ENCODE peak calls at places on chromosomes 12 and 14, in eight cellular contexts. D is astrocyte of the cerebellum, G is nephron progenitor cell, P is AG09319, R is lung, C is HFF-Myc, S is cardiac muscle cell, M is WTC11. N is an unnamed sample.

GRCh38 chr12:21500786-21501257 is 613 bp downstream of the RECQL start:
- DNase-seq in D (no peak), G (no peak), P (no peak), R (no peak), C (no peak), S (no peak), M (no peak), N (no peak)

GRCh38 chr12:57240069-57240921 is 10.7 kb downstream of the STAC3 start:
- DNase-seq in D (no peak), G (no peak), P (no peak), R (no peak), C (no peak), S (peak), M (peak), N (peak)

GRCh38 chr12:72191761-72192160 is 80.4 kb upstream of the TRHDE start:
- DNase-seq in D (no peak), G (no peak), P (no peak), R (no peak), C (no peak), S (no peak), M (no peak), N (no peak)

GRCh38 chr14:36663404-36664321 is 2.0 kb downstream of the PAX9 start:
- DNase-seq in D (no peak), G (peak), P (no peak), R (no peak), C (no peak), S (no peak), M (peak), N (no peak)

GRCh38 chr14:88706425-88706824 is 86.3 kb downstream of the EML5 start:
- DNase-seq in D (no peak), G (no peak), P (no peak), R (no peak), C (no peak), S (no peak), M (no peak), N (no peak)

GRCh38 chr12:10031771-10032175 is 1.3 kb downstream of the CLEC9A start:
- DNase-seq in D (peak), G (no peak), P (peak), R (no peak), C (peak), S (no peak), M (no peak), N (no peak)

GRCh38 chr14:58730793-58731464 is 93.2 kb downstream of the DACT1 start:
- DNase-seq in D (no peak), G (no peak), P (no peak), R (no peak), C (no peak), S (no peak), M (no peak), N (no peak)

GRCh38 chr12:124111006-124111405 is 138.0 kb downstream of the ZNF664 start:
- DNase-seq in D (no peak), G (no peak), P (no peak), R (no peak), C (no peak), S (no peak), M (no peak), N (no peak)

GRCh38 chr14:105087963-105088811 is 23.0 kb upstream of the GPR132 start:
- DNase-seq in D (no peak), G (peak), P (no peak), R (peak), C (no peak), S (peak), M (peak), N (peak)

GRCh38 chr12:68089101-68089500 is 70.4 kb downstream of the IFNG start:
- DNase-seq in D (no peak), G (no peak), P (no peak), R (no peak), C (no peak), S (no peak), M (no peak), N (no peak)

GRCh38 chr14:37787879-37788494 is 192.6 kb downstream of the TTC6 start:
- DNase-seq in D (no peak), G (no peak), P (no peak), R (no peak), C (no peak), S (no peak), M (no peak), N (no peak)

GRCh38 chr14:74951443-74952194 is 3.8 kb downstream of the PGF start:
- DNase-seq in D (no peak), G (no peak), P (no peak), R (no peak), C (no peak), S (no peak), M (no peak), N (no peak)

GRCh38 chr12:26838888-26839416 is 6.0 kb upstream of the ITPR2 start:
- DNase-seq in D (no peak), G (no peak), P (no peak), R (no peak), C (no peak), S (no peak), M (no peak), N (no peak)

GRCh38 chr12:63400746-63401145 is 249.7 kb upstream of the AVPR1A start:
- DNase-seq in D (no peak), G (no peak), P (no peak), R (no peak), C (peak), S (no peak), M (no peak), N (no peak)

GRCh38 chr14:99395904-99396530 is 84.6 kb downstream of the SETD3 start:
- DNase-seq in D (peak), G (no peak), P (no peak), R (no peak), C (no peak), S (no peak), M (no peak), N (no peak)

GRCh38 chr14:30855345-30856037 is 18.9 kb upstream of the COCH start:
- DNase-seq in D (no peak), G (no peak), P (no peak), R (no peak), C (no peak), S (no peak), M (no peak), N (no peak)

GRCh38 chr12:87270894-87271293 is 758.3 kb downstream of the C12orf50 start:
- DNase-seq in D (no peak), G (no peak), P (no peak), R (no peak), C (no peak), S (no peak), M (no peak), N (no peak)

GRCh38 chr12:51540996-51541395 is 50.0 kb upstream of the SCN8A start:
- DNase-seq in D (no peak), G (no peak), P (no peak), R (no peak), C (no peak), S (no peak), M (no peak), N (no peak)
- TF ChIP-seq CTCF in D (no peak), G (no peak), P (no peak), R (no peak), C (no peak), S (no peak), M (no peak), N (no peak)

GRCh38 chr14:102826751-102827675 is 49.8 kb downstream of the TRAF3 start:
- DNase-seq in D (no peak), G (no peak), P (no peak), R (no peak), C (no peak), S (no peak), M (no peak), N (no peak)

GRCh38 chr14:102826161-102826560 is 48.9 kb downstream of the TRAF3 start:
- DNase-seq in D (no peak), G (no peak), P (no peak), R (no peak), C (no peak), S (no peak), M (no peak), N (peak)

GRCh38 chr14:102825307-102826095 is 48.3 kb downstream of the TRAF3 start:
- DNase-seq in D (no peak), G (no peak), P (no peak), R (no peak), C (no peak), S (no peak), M (no peak), N (no peak)

GRCh38 chr14:102823546-102823945 is 46.3 kb downstream of the TRAF3 start:
- DNase-seq in D (no peak), G (no peak), P (no peak), R (no peak), C (no peak), S (no peak), M (no peak), N (no peak)

DNA sequence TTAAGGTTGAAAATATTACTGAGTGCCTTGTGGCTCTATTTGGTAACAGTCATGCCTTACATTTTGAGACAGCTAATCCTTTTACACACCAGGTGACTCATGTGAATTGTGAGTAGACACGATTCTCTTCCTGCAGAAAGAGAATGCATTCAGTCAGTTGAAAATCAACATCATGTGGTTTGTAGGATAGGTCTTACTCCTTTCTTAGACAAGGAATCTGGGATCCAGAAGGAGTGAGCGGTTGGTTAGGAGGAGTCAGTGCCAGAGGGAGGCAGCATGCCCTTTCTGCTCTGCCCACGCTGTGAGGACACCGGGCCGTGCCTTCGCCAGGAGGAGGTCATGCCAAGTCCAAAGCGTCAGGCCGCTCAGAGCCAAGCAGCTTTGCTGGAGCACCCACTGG is 47.6 kb downstream of the TRAF3 start:
- DNase-seq in D (no peak), G (no peak), P (no peak), R (no peak), C (no peak), S (no peak), M (no peak), N (no peak)
- TF ChIP-seq CTCF in D (no peak), G (no peak), P (no peak), R (no peak), C (no peak), S (no peak), M (no peak), N (no peak)

GRCh38 chr12:2364566-2365165 is 311.9 kb downstream of the CACNA1C start:
- DNase-seq in D (no peak), G (no peak), P (no peak), R (no peak), C (no peak), S (no peak), M (no peak), N (no peak)
- TF ChIP-seq CTCF in D (no peak), G (no peak), P (no peak), R (no peak), C (no peak), S (no peak), M (no peak), N (peak)

DNA sequence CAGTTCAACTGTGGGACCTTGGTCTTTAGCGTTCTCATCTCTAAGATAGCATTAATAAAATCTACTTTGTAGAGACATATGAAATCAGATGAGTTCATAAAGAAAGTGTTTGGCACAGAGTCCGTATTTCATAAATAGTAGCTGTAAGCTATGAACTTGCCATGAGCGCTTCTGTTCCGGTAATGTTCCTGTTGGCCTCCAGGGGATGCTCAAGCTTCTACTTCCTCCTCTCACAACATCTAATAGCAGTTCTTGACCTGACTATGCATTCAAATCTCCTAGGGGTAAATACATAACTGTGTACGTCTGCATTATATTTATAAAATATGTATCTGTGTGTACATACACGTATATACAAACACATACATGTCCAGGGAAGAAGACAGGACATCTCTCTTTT is 288.2 kb upstream of the TMPO start:
- DNase-seq in D (no peak), G (no peak), P (no peak), R (no peak), C (no peak), S (peak), M (peak), N (no peak)
- TF ChIP-seq CTCF in D (peak), G (peak), P (peak), R (no peak), C (peak), S (peak), M (peak), N (peak)

DNA sequence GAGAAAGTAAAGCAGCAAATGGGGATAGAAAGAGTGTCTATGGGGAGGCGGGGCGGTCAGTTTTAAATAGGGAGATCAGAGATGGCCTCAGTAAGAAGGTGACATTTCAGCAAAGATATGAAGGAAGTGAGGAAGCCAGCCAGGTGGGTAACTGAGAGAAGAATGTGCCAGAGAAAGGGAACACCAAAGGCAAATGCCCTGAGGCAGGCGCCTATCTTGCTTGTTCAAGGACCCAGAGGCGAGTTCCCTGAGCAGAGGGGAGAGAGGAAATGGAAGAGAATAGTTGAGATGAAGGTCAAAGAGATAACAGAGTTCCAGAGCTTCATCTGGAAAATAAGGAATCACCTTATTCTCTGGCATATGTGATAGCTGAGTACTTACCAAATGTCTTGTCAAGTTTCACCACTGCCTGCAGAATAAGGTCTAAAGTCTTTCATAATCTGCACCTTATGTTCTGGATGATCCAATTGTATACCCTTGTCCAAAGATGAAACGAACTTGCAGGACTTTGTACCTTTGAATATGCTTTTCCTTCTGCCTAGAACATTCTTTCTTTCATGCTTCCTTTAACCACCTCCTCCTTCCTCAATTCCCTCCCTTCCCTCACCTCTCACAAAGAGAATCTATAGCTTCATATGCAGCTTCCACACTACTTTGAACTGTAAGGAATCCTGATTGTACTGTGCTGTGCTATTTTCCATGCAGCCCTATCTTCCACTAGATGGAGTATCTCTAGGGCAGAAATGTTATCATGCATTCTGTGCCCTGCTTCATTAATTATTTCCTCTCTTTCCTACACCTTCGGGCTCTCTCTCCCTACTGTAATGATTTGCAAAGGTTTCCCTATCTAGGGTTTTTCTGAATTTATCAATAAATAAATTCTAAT is 38.5 kb downstream of the GNPTAB start:
- DNase-seq in D (no peak), G (no peak), P (no peak), R (no peak), C (no peak), S (no peak), M (no peak), N (no peak)
- TF ChIP-seq CTCF in D (peak), G (no peak), P (peak), R (no peak), C (peak), S (peak), M (no peak), N (no peak)

GRCh38 chr14:96309128-96309906 is 53.3 kb downstream of the BDKRB1 start:
- DNase-seq in D (no peak), G (no peak), P (no peak), R (no peak), C (no peak), S (no peak), M (no peak), N (no peak)

GRCh38 chr14:96303981-96304380 is 48.0 kb downstream of the BDKRB1 start:
- DNase-seq in D (no peak), G (no peak), P (no peak), R (no peak), C (no peak), S (no peak), M (no peak), N (peak)

GRCh38 chr14:96304956-96305355 is 48.9 kb downstream of the BDKRB1 start:
- DNase-seq in D (no peak), G (peak), P (no peak), R (no peak), C (no peak), S (peak), M (peak), N (peak)

GRCh38 chr14:96309907-96310330 is 53.2 kb downstream of the ATG2B start:
- DNase-seq in D (no peak), G (no peak), P (no peak), R (no peak), C (no peak), S (no peak), M (no peak), N (no peak)

DNA sequence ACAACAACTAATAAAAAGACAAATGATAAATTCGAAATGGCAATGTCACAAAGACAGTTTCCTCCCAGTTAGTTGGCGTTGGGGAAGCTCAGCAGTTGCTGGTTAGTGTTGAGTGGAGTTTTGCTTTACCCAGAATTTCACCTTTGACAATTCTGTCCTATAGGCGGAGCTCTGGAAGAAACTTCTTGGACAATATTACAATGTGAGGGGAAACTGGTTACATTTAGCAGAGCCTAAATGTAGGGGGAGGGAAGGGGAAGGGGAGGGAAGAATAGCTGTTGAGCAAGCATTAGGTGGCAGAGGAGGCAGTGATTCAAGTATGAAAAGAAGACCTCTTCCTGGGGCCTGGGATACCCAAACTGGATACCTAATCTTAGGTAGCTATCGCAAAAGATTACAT is 51.4 kb downstream of the BDKRB1 start:
- DNase-seq in D (no peak), G (no peak), P (no peak), R (no peak), C (no peak), S (peak), M (no peak), N (no peak)
- TF ChIP-seq CTCF in D (peak), G (no peak), P (no peak), R (no peak), C (no peak), S (no peak), M (no peak), N (no peak)

DNA sequence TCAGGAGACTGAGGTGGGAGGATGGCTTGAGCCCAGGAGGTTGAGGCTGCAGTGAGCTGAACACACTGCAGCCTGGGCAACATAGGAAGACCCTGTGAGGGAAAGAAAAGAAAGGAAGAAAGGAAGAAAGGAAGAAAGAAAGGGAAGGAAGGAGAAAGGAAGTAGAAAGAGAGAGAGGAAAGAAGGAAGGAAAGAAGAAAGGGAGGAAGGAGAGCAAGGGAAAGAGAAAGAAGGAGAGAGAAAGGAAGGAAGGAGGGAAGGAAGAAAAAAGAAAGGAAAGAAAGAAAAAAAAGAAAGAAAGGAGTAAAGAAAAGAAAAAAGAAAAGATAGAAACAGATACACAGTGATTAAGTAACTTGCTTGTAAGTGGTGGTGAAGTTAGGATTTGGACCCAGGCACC is 13.6 kb upstream of the C12orf75 start:
- DNase-seq in D (no peak), G (no peak), P (no peak), R (no peak), C (no peak), S (no peak), M (no peak), N (no peak)
- TF ChIP-seq CTCF in D (no peak), G (no peak), P (no peak), R (no peak), C (no peak), S (no peak), M (no peak), N (no peak)

N was measured in glutamatergic neuron.